ENCODE peak calls at places on chromosomes 1 and 21, in seven cellular contexts. V, Q, U, X, A, N and Z are unnamed samples.

GRCh38 chr1:229757226-229757625 is 131.2 kb downstream of the URB2 start:
- DNase-seq in V (no peak), Q (no peak), U (no peak), X (no peak), A (no peak), N (no peak), Z (no peak)

GRCh38 chr1:228031276-228031995 is 24.6 kb downstream of the WNT3A start:
- DNase-seq in V (no peak), Q (no peak), U (no peak), X (no peak), A (no peak), N (no peak), Z (no peak)

GRCh38 chr21:15875286-15875685 is 145.5 kb downstream of the USP25 start:
- DNase-seq in V (no peak), Q (no peak), U (no peak), X (no peak), A (no peak), N (no peak), Z (no peak)

GRCh38 chr1:28792644-28793121 is 19.3 kb upstream of the OPRD1 start:
- DNase-seq in V (no peak), Q (no peak), U (no peak), X (no peak), A (no peak), N (no peak), Z (no peak)

GRCh38 chr1:244296447-244296846 is 155.3 kb downstream of the ADSS2 start:
- DNase-seq in V (no peak), Q (no peak), U (peak), X (peak), A (no peak), N (no peak), Z (no peak)

GRCh38 chr1:21893046-21893805 is 43.9 kb downstream of the HSPG2 start:
- DNase-seq in V (no peak), Q (no peak), U (no peak), X (no peak), A (no peak), N (no peak), Z (no peak)

GRCh38 chr1:103250441-103250861 is 142.1 kb upstream of the COL11A1 start:
- DNase-seq in V (no peak), Q (peak), U (peak), X (no peak), A (no peak), N (no peak), Z (no peak)

GRCh38 chr1:197948926-197949899 is 32.0 kb downstream of the LHX9 start:
- DNase-seq in V (no peak), Q (no peak), U (no peak), X (no peak), A (no peak), N (no peak), Z (no peak)

GRCh38 chr1:226784081-226785049 is 45.3 kb upstream of the ITPKB start:
- DNase-seq in V (no peak), Q (no peak), U (peak), X (peak), A (no peak), N (no peak), Z (no peak)

GRCh38 chr1:84632975-84633427 is 57.3 kb downstream of the SSX2IP start:
- DNase-seq in V (no peak), Q (peak), U (peak), X (peak), A (no peak), N (no peak), Z (no peak)

GRCh38 chr1:112743174-112744018 is 28.3 kb upstream of the PPM1J start:
- DNase-seq in V (no peak), Q (no peak), U (no peak), X (peak), A (no peak), N (no peak), Z (no peak)

GRCh38 chr21:33587792-33588484 is 546 bp downstream of the DONSON start:
- DNase-seq in V (no peak), Q (peak), U (peak), X (peak), A (no peak), N (peak), Z (peak)

GRCh38 chr21:33211732-33212131 is 18.0 kb upstream of the IFNAR2 start:
- DNase-seq in V (no peak), Q (no peak), U (no peak), X (peak), A (no peak), N (no peak), Z (no peak)

GRCh38 chr1:198024782-198025181 is 107.6 kb downstream of the LHX9 start:
- DNase-seq in V (no peak), Q (peak), U (no peak), X (no peak), A (no peak), N (no peak), Z (no peak)

GRCh38 chr1:41939194-41939593 is 20.5 kb upstream of the HIVEP3 start:
- DNase-seq in V (no peak), Q (no peak), U (no peak), X (no peak), A (no peak), N (no peak), Z (no peak)

GRCh38 chr1:3368711-3369436 is 85.6 kb upstream of the ARHGEF16 start:
- DNase-seq in V (no peak), Q (no peak), U (no peak), X (peak), A (no peak), N (no peak), Z (no peak)

GRCh38 chr21:44736291-44737004 is 25.1 kb upstream of the TSPEAR start:
- DNase-seq in V (no peak), Q (no peak), U (no peak), X (no peak), A (no peak), N (peak), Z (no peak)

GRCh38 chr1:53377438-53377841 is 49.6 kb upstream of the LRP8 start:
- DNase-seq in V (no peak), Q (no peak), U (no peak), X (no peak), A (no peak), N (no peak), Z (no peak)

GRCh38 chr1:247386217-247386616 is 29.8 kb upstream of the NLRP3 start:
- DNase-seq in V (no peak), Q (no peak), U (no peak), X (no peak), A (no peak), N (peak), Z (no peak)

GRCh38 chr1:21665711-21666571 is 3.2 kb downstream of the RAP1GAP start:
- DNase-seq in V (no peak), Q (no peak), U (no peak), X (no peak), A (no peak), N (no peak), Z (no peak)

GRCh38 chr1:201606096-201606495 is 67.2 kb downstream of the NAV1 start:
- DNase-seq in V (no peak), Q (no peak), U (no peak), X (no peak), A (no peak), N (no peak), Z (no peak)

GRCh38 chr1:156608981-156609380 is 7.7 kb upstream of the GPATCH4 start:
- DNase-seq in V (no peak), Q (peak), U (no peak), X (no peak), A (peak), N (peak), Z (no peak)

GRCh38 chr1:35499652-35500176 is 57.5 kb downstream of the KIAA0319L start:
- DNase-seq in V (no peak), Q (peak), U (no peak), X (no peak), A (peak), N (no peak), Z (no peak)

GRCh38 chr1:152621993-152622392 is 910 bp downstream of the LCE3A start:
- DNase-seq in V (no peak), Q (no peak), U (no peak), X (no peak), A (no peak), N (no peak), Z (no peak)

GRCh38 chr1:204358145-204358544 is 1.6 kb downstream of the PLEKHA6 start:
- DNase-seq in V (no peak), Q (no peak), U (no peak), X (no peak), A (no peak), N (no peak), Z (no peak)

GRCh38 chr1:183227963-183228649 is 42.0 kb downstream of the LAMC2 start:
- DNase-seq in V (no peak), Q (peak), U (peak), X (peak), A (no peak), N (peak), Z (no peak)

GRCh38 chr21:42578761-42579415 is 65.2 kb downstream of the SLC37A1 start:
- DNase-seq in V (no peak), Q (no peak), U (no peak), X (no peak), A (no peak), N (no peak), Z (no peak)

GRCh38 chr1:236636017-236636416 is 31.7 kb upstream of the HEATR1 start:
- DNase-seq in V (no peak), Q (no peak), U (no peak), X (no peak), A (no peak), N (no peak), Z (no peak)

GRCh38 chr1:218460367-218460766 is 115.2 kb downstream of the TGFB2 start:
- DNase-seq in V (no peak), Q (peak), U (peak), X (peak), A (no peak), N (no peak), Z (no peak)

GRCh38 chr1:161021168-161021958 is 411 bp upstream of the F11R start:
- DNase-seq in V (peak), Q (peak), U (peak), X (peak), A (peak), N (peak), Z (peak)
- TF ChIP-seq CTCF in V (no peak), Q (no peak), U (no peak), X (no peak), A (no peak), N (no peak), Z (no peak)

GRCh38 chr1:11802973-11803885 is 2.5 kb downstream of the MTHFR start:
- DNase-seq in V (peak), Q (peak), U (peak), X (peak), A (peak), N (peak), Z (peak)
- TF ChIP-seq CTCF in V (no peak), Q (no peak), U (no peak), X (no peak), A (no peak), N (no peak), Z (no peak)

GRCh38 chr1:1628656-1629429 is 3.1 kb upstream of the MMP23B start:
- DNase-seq in V (no peak), Q (no peak), U (no peak), X (no peak), A (no peak), N (peak), Z (peak)
- TF ChIP-seq CTCF in V (no peak), Q (no peak), U (no peak), X (no peak), A (no peak), N (no peak), Z (no peak)

DNA sequence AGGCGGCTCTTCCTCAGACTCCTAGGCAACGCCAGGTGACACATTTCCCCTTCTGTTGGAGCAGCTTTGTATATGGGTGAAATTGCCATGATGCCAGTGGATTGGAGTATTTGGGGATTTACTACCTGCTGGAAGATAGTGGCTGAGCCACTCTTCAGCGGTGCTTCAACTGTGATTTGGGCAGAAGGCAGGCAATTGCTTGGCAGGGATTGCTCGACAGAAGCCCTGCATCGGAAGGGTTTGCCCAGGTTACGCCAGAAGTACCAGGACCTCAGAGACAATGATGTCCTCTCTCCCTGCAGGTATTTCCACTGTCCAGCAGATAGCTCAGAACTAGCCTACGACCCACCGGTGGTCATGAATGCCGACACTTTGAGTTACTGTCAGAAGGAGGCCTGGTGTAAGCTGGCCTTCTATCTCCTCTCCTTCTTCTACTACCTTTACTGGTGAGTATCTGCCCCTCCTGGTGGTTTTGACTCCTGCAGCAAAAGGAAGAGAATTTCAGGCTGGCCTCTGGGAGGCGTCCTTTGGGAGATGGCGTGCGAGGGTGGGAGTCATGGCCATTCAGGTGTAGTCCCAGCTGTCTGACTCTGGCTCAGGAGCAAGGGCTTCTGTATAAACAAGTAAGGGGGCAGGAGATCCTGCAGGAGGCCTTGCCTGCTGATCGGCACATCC is 118.3 kb downstream of the CNIH3 start:
- DNase-seq in V (no peak), Q (no peak), U (no peak), X (no peak), A (no peak), N (no peak), Z (no peak)
- TF ChIP-seq CTCF in V (peak), Q (no peak), U (peak), X (no peak), A (no peak), N (no peak), Z (peak)

DNA sequence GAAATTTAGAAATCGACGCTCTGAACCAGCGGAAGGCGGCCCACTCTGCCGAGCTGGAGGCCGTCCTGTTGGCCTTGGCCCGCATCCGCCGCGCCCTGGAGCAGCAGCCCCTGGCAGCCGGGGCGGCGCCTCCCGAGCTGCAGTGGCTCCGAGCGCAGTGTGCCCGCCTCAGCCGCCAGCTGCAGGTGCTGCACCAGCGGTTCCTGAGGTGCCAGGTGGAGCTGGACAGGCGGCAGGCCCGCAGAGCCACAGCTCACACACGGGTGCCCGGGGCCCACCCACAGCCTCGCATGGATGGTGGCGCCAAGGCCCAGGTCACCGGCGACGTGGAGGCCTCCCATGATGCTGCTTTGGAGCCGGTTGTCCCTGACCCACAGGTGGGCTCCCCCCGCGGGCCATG is 47.0 kb upstream of the DIP2A start:
- DNase-seq in V (no peak), Q (no peak), U (no peak), X (no peak), A (no peak), N (no peak), Z (no peak)
- TF ChIP-seq CTCF in V (no peak), Q (no peak), U (no peak), X (no peak), A (no peak), N (no peak), Z (no peak)

DNA sequence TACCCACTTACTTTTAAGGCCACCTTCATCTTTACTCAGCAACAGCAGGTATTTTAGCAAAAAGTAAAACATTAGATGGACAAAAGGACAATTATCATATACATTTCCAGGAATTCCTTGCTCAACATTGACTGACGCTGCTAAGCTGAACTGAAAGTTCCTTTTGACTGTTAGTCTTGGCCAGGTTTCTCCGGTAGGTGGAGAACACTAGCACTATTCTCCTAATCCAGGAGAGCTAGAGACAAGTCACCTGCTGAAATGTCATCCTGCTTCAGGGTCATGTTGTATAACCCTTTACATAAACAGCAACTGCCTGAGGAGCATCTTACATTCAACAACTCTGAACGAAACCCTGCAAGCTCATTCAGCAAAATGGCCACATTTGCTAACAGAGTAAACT is 109.0 kb upstream of the ESRRG start:
- DNase-seq in V (no peak), Q (no peak), U (no peak), X (no peak), A (no peak), N (no peak), Z (no peak)
- TF ChIP-seq CTCF in V (no peak), Q (no peak), U (no peak), X (no peak), A (no peak), N (no peak), Z (no peak)

DNA sequence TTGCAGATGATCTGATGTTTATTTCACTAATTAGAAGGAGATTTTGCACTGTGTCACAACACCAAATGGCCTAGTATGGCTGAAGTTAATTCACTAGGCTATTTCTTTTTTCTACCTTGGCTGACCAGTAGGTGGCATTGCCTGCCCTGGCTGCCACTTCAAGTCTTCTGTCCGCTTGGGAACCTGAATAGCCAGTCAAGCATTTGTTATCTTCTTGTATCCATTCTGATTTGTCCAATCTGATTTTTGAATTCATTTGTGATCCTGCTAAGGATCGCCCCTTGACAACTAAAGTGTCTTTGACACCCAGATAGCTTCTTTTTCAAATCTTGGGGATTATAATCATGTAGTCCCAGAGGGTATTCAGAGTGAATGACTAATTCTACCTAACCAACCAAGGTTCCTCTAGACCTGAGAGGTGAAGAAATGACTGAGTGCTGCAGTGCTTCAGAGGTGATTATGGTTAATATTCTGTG is 99.4 kb downstream of the GIPC2 start:
- DNase-seq in V (no peak), Q (peak), U (peak), X (peak), A (no peak), N (peak), Z (no peak)
- TF ChIP-seq CTCF in V (peak), Q (peak), U (peak), X (peak), A (peak), N (peak), Z (peak)